ENCODE peak calls at places on chromosomes 7 and 10, in seven cellular contexts. One of them, this sample, is unnamed.

GRCh38 chr10:43265799-43266721 is 805 bp downstream of the RASGEF1A start:
- DNase-seq in NCI-H146: peak; percentile 74
- DNase-seq in cardiac septum: no peak
- DNase-seq in right cardiac atrium: no peak
- DNase-seq in left lobe of liver: peak; percentile 49
- DNase-seq in HuH-7.5: peak; percentile 79
- DNase-seq in adipocyte: no peak
- DNase-seq in this sample: peak; percentile 81

GRCh38 chr10:103584216-103585010 is 90.9 kb downstream of the NEURL1 start:
- DNase-seq in NCI-H146: no peak
- DNase-seq in cardiac septum: no peak
- DNase-seq in right cardiac atrium: peak; percentile 81
- DNase-seq in left lobe of liver: no peak
- DNase-seq in HuH-7.5: no peak
- DNase-seq in adipocyte: peak; percentile 36
- DNase-seq in this sample: no peak

GRCh38 chr10:120841522-120842189 is 9.5 kb upstream of the WDR11 start:
- DNase-seq in NCI-H146: no peak
- DNase-seq in cardiac septum: no peak
- DNase-seq in right cardiac atrium: no peak
- DNase-seq in left lobe of liver: peak; percentile 60
- DNase-seq in HuH-7.5: no peak
- DNase-seq in adipocyte: no peak
- DNase-seq in this sample: no peak

GRCh38 chr7:152949790-152950189 is 190.2 kb downstream of the ACTR3B start:
- DNase-seq in NCI-H146: no peak
- DNase-seq in cardiac septum: no peak
- DNase-seq in right cardiac atrium: no peak
- DNase-seq in left lobe of liver: no peak
- DNase-seq in HuH-7.5: no peak
- DNase-seq in adipocyte: no peak
- DNase-seq in this sample: no peak

GRCh38 chr7:376306-376969 is 86.5 kb downstream of the FOXL3 start:
- DNase-seq in NCI-H146: no peak
- DNase-seq in cardiac septum: peak; percentile 60
- DNase-seq in right cardiac atrium: peak; percentile 33
- DNase-seq in left lobe of liver: peak; percentile 40
- DNase-seq in HuH-7.5: no peak
- DNase-seq in adipocyte: no peak
- DNase-seq in this sample: peak; percentile 68

GRCh38 chr7:158646766-158647474 is 57.7 kb downstream of the NCAPG2 start:
- DNase-seq in NCI-H146: peak; percentile 32
- DNase-seq in cardiac septum: no peak
- DNase-seq in right cardiac atrium: no peak
- DNase-seq in left lobe of liver: no peak
- DNase-seq in HuH-7.5: peak; percentile 19
- DNase-seq in adipocyte: no peak
- DNase-seq in this sample: no peak

GRCh38 chr10:88186335-88186734 is 322.9 kb downstream of the PTEN start:
- DNase-seq in NCI-H146: no peak
- DNase-seq in cardiac septum: no peak
- DNase-seq in right cardiac atrium: no peak
- DNase-seq in left lobe of liver: no peak
- DNase-seq in HuH-7.5: no peak
- DNase-seq in adipocyte: peak; percentile 83
- DNase-seq in this sample: no peak

GRCh38 chr10:780536-781524 is 91.4 kb upstream of the DIP2C start:
- DNase-seq in NCI-H146: no peak
- DNase-seq in cardiac septum: no peak
- DNase-seq in right cardiac atrium: peak; percentile 26
- DNase-seq in left lobe of liver: no peak
- DNase-seq in HuH-7.5: no peak
- DNase-seq in adipocyte: no peak
- DNase-seq in this sample: peak; percentile 34

GRCh38 chr7:104160375-104160774 is 47.4 kb downstream of the ORC5 start:
- DNase-seq in NCI-H146: peak; percentile 29
- DNase-seq in cardiac septum: no peak
- DNase-seq in right cardiac atrium: no peak
- DNase-seq in left lobe of liver: no peak
- DNase-seq in HuH-7.5: no peak
- DNase-seq in adipocyte: peak; percentile 71
- DNase-seq in this sample: no peak

GRCh38 chr7:682810-683209 is 43.7 kb upstream of the DNAAF5 start:
- DNase-seq in NCI-H146: no peak
- DNase-seq in cardiac septum: peak; percentile 69
- DNase-seq in right cardiac atrium: no peak
- DNase-seq in left lobe of liver: no peak
- DNase-seq in HuH-7.5: no peak
- DNase-seq in adipocyte: no peak
- DNase-seq in this sample: peak; percentile 52

GRCh38 chr10:12279281-12279680 is 70.1 kb upstream of the CAMK1D start:
- DNase-seq in NCI-H146: no peak
- DNase-seq in cardiac septum: peak; percentile 1
- DNase-seq in right cardiac atrium: no peak
- DNase-seq in left lobe of liver: no peak
- DNase-seq in HuH-7.5: no peak
- DNase-seq in adipocyte: no peak
- DNase-seq in this sample: peak; percentile 12

GRCh38 chr10:120138689-120139088 is 246.2 kb downstream of the SEC23IP start:
- DNase-seq in NCI-H146: no peak
- DNase-seq in cardiac septum: no peak
- DNase-seq in right cardiac atrium: no peak
- DNase-seq in left lobe of liver: no peak
- DNase-seq in HuH-7.5: no peak
- DNase-seq in adipocyte: no peak
- DNase-seq in this sample: no peak

GRCh38 chr10:61663466-61663865 is 737 bp downstream of the CABCOCO1 start:
- DNase-seq in NCI-H146: peak; percentile 2
- DNase-seq in cardiac septum: no peak
- DNase-seq in right cardiac atrium: no peak
- DNase-seq in left lobe of liver: no peak
- DNase-seq in HuH-7.5: no peak
- DNase-seq in adipocyte: no peak
- DNase-seq in this sample: no peak

GRCh38 chr7:127907638-127908040 is 123.6 kb downstream of the LRRC4 start:
- DNase-seq in NCI-H146: peak; percentile 42
- DNase-seq in cardiac septum: no peak
- DNase-seq in right cardiac atrium: no peak
- DNase-seq in left lobe of liver: no peak
- DNase-seq in HuH-7.5: no peak
- DNase-seq in adipocyte: no peak
- DNase-seq in this sample: no peak

GRCh38 chr10:9222917-9223316 is 1168.4 kb downstream of the GATA3 start:
- DNase-seq in NCI-H146: no peak
- DNase-seq in cardiac septum: no peak
- DNase-seq in right cardiac atrium: no peak
- DNase-seq in left lobe of liver: no peak
- DNase-seq in HuH-7.5: no peak
- DNase-seq in adipocyte: peak; percentile 22
- DNase-seq in this sample: no peak